ENCODE peak calls at places on chromosomes 1 and 21, in five cellular contexts. F is activated T-helper 1 cell treated with anti-CD3 and anti-CD28 coated beads, Interleukin-2, amount 50 U/mL, for 16 hours; J is ascending aorta; L is GM23248; Q is naive thymus-derived CD4-positive, alpha-beta T cell. G is an unnamed sample.

GRCh38 chr1:156622581-156623297 is 3.5 kb downstream of the HAPLN2 start:
- DNase-seq in J (no peak), Q (no peak), L (no peak), F (no peak), G (no peak)

GRCh38 chr1:230069813-230070212 is 2.8 kb downstream of the GALNT2 start:
- DNase-seq in J (no peak), Q (no peak), F (no peak), L (no peak), G (no peak)

GRCh38 chr1:64913361-64914015 is 52.9 kb downstream of the JAK1 start:
- DNase-seq in L (no peak), Q (no peak), J (no peak), F (no peak), G (no peak)

GRCh38 chr1:210527091-210527490 is 198.4 kb downstream of the HHAT start:
- DNase-seq in J (no peak), L (no peak), Q (no peak), F (no peak), G (no peak)

GRCh38 chr1:64766385-64766784 is 21.5 kb downstream of the RAVER2 start:
- DNase-seq in F (no peak), J (no peak), Q (no peak), L (no peak), G (no peak)

GRCh38 chr1:116433283-116434257 is 60.5 kb downstream of the ATP1A1 start:
- DNase-seq in J (no peak), Q (no peak), L (peak; percentile 44), F (no peak), G (peak; percentile 11)

GRCh38 chr21:45414396-45415187 is 9.6 kb downstream of the COL18A1 start:
- DNase-seq in Q (no peak), J (peak; percentile 61), F (no peak), L (no peak), G (no peak)

GRCh38 chr1:145961109-145961424 is 3.2 kb upstream of the LIX1L start:
- DNase-seq in L (peak; percentile 34), J (no peak), Q (no peak), F (no peak), G (no peak)

GRCh38 chr1:157580179-157580827 is 17.6 kb downstream of the FCRL4 start:
- DNase-seq in Q (peak; percentile 45), F (no peak), J (no peak), L (peak; percentile 44), G (no peak)

GRCh38 chr1:180617769-180618168 is 14.1 kb upstream of the XPR1 start:
- DNase-seq in F (no peak), J (no peak), Q (no peak), L (no peak), G (no peak)